ENCODE peak calls at places on chromosomes 1 and 21, in eight cellular contexts. N is type B pancreatic cell, R is cardiac fibroblast, O is endothelial cell of umbilical vein, A is HFFc6, Z is AG09319, X is neural progenitor cell, D is dorsolateral prefrontal cortex. U is an unnamed sample.

GRCh38 chr1:156504062-156504813 is 3.7 kb upstream of the MEF2D start:
- DNase-seq in N (no peak), R (no peak), O (no peak), A (no peak), Z (no peak), X (no peak), D (no peak), U (no peak)

GRCh38 chr1:157371211-157371610 is 181.1 kb downstream of the FCRL5 start:
- DNase-seq in N (no peak), R (peak; percentile 2), O (no peak), A (no peak), Z (no peak), X (no peak), D (no peak), U (no peak)

GRCh38 chr1:94919241-94920030 is 7.5 kb downstream of the CNN3 start:
- DNase-seq in N (no peak), R (no peak), O (no peak), A (no peak), Z (no peak), X (no peak), D (no peak), U (no peak)

GRCh38 chr1:70319750-70320149 is 34.8 kb downstream of the ANKRD13C start:
- DNase-seq in N (no peak), R (peak; percentile 8), O (peak; percentile 43), A (peak; percentile 82), Z (peak; percentile 1), X (no peak), D (no peak), U (no peak)

GRCh38 chr21:44439211-44439600 is 16.1 kb upstream of the LRRC3 start:
- DNase-seq in N (no peak), R (no peak), O (no peak), A (no peak), Z (no peak), X (no peak), D (no peak), U (no peak)

GRCh38 chr1:166869318-166870099 is 6.6 kb downstream of the TADA1 start:
- DNase-seq in N (no peak), R (no peak), O (no peak), A (no peak), Z (no peak), X (no peak), D (no peak), U (no peak)

GRCh38 chr1:205500240-205501218 is 3.9 kb upstream of the CDK18 start:
- DNase-seq in N (no peak), R (peak; percentile 20), O (no peak), A (peak; percentile 15), Z (no peak), X (no peak), D (no peak), U (no peak)

GRCh38 chr1:229217716-229218115 is 53.2 kb upstream of the RAB4A start:
- DNase-seq in N (no peak), R (no peak), O (no peak), A (no peak), Z (no peak), X (no peak), D (no peak), U (no peak)

GRCh38 chr1:89812992-89813391 is 7.8 kb upstream of the LRRC8D start:
- DNase-seq in N (no peak), R (peak; percentile 58), O (no peak), A (peak; percentile 12), Z (no peak), X (no peak), D (no peak), U (no peak)

GRCh38 chr1:93667642-93668041 is 14.0 kb downstream of the BCAR3 start:
- DNase-seq in N (no peak), R (no peak), O (no peak), A (no peak), Z (no peak), X (no peak), D (no peak), U (no peak)

GRCh38 chr21:42096593-42096992 is 25.5 kb downstream of the UMODL1 start:
- DNase-seq in N (no peak), R (no peak), O (no peak), A (no peak), Z (no peak), X (no peak), D (no peak), U (no peak)

GRCh38 chr1:73472810-73473209 is 725.2 kb downstream of the LRRIQ3 start:
- DNase-seq in N (no peak), R (no peak), O (no peak), A (no peak), Z (no peak), X (no peak), D (no peak), U (no peak)

GRCh38 chr1:183913556-183913955 is 108.6 kb downstream of the RGL1 start:
- DNase-seq in N (no peak), R (no peak), O (no peak), A (peak; percentile 38), Z (no peak), X (no peak), D (no peak), U (no peak)

GRCh38 chr21:38712076-38712475 is 93.7 kb upstream of the ETS2 start:
- DNase-seq in N (no peak), R (peak; percentile 63), O (peak; percentile 68), A (peak; percentile 40), Z (no peak), X (peak; percentile 64), D (no peak), U (peak; percentile 7)

GRCh38 chr1:201790261-201790660 is 38.7 kb upstream of the IPO9 start:
- DNase-seq in N (no peak), R (peak; percentile 67), O (peak; percentile 83), A (peak; percentile 43), Z (no peak), X (no peak), D (no peak), U (no peak)

GRCh38 chr1:159214149-159214760 is 9.6 kb downstream of the ACKR1 start:
- DNase-seq in N (no peak), R (peak; percentile 62), O (peak; percentile 49), A (peak; percentile 29), Z (no peak), X (peak; percentile 66), D (peak; percentile 77), U (peak; percentile 48)

GRCh38 chr21:32214654-32215305 is 64.1 kb downstream of the MIS18A start:
- DNase-seq in N (peak; percentile 50), R (no peak), O (no peak), A (no peak), Z (no peak), X (no peak), D (no peak), U (no peak)

GRCh38 chr1:22665752-22666151 is 12.7 kb downstream of the C1QB start:
- DNase-seq in N (no peak), R (peak; percentile 42), O (peak; percentile 47), A (peak; percentile 26), Z (no peak), X (peak; percentile 80), D (no peak), U (peak; percentile 55)

DNA sequence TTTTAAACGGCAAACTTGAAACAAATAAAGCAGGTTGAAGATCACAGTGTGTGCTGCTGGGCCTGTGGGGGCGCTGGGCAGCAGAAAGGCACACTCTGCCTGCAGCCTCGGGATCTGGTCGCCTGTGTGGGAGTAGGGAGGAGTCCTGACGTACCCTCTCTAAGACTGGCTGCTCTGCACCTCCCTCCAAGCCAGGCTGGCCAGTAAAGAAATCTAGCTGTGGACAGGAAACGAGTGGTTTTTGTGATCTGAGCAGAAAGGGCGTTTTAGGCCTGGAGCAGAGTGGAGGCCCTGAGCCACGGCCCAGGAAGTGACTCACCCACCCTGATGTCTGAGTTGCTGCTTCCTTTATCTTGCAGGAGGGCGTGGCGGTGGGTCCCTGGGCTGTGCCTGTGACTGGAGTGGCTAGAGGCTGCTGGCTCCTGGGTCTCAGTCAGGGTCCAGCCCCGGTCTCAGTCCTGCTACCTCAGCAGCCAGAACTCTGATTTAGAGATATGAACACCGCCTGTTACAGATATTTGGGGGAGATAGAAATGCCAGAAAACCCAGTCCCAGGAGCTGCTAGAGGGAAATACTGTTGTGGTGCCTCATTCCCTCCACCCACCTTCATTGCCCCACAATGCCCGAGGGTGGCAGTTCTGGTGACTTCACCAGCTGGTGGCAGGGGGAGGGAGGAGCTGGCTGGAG is 11.3 kb upstream of the S100A11 start:
- DNase-seq in N (peak; percentile 80), R (peak; percentile 99), O (peak; percentile 91), A (peak; percentile 100), Z (peak; percentile 97), X (peak; percentile 76), D (no peak), U (peak; percentile 68)
- TF ChIP-seq CTCF in N (peak; percentile 75), R (peak; percentile 61), O (peak; percentile 61), A (peak; percentile 76), Z (peak; percentile 68), X (peak; percentile 63), D (no peak), U (peak; percentile 67)

DNA sequence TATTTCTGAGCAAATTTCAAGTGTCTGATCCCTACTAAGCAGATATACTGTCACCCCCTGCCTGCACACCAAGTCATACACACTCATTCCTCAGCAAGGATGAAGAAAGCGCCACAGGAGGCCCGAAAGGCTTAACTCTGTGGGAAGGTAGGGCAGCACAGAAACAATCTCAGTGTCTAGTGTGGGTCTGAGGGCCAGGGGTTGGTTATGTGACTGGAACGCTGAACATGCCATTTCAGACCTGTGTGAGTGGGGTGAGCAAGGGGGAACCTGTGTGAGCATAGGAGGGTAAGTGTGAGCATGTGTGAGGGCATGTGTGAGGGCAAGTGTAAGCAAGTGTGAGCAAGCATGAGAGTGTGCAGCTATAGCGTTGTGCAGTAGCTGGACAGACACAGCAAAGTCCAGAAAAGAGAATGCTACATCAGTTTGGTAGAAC is 6.2 kb downstream of the ITPKB start:
- DNase-seq in N (no peak), R (no peak), O (no peak), A (no peak), Z (no peak), X (peak; percentile 37), D (no peak), U (no peak)
- TF ChIP-seq CTCF in N (no peak), R (no peak), O (no peak), A (no peak), Z (no peak), X (no peak), D (no peak), U (no peak)

GRCh38 chr1:44037154-44037553 is 5.9 kb upstream of the SLC6A9 start:
- DNase-seq in N (no peak), R (no peak), O (no peak), A (no peak), Z (no peak), X (no peak), D (no peak), U (no peak)

GRCh38 chr1:44034423-44034822 is 3.2 kb upstream of the SLC6A9 start:
- DNase-seq in N (no peak), R (no peak), O (no peak), A (no peak), Z (no peak), X (no peak), D (no peak), U (no peak)

GRCh38 chr1:44035726-44036408 is 4.6 kb upstream of the SLC6A9 start:
- DNase-seq in N (no peak), R (peak; percentile 56), O (no peak), A (no peak), Z (no peak), X (peak; percentile 55), D (no peak), U (no peak)

GRCh38 chr1:44034976-44035716 is 3.9 kb upstream of the SLC6A9 start:
- DNase-seq in N (no peak), R (no peak), O (no peak), A (no peak), Z (no peak), X (no peak), D (no peak), U (no peak)

GRCh38 chr1:44036409-44037111 is 5.3 kb upstream of the SLC6A9 start:
- DNase-seq in N (no peak), R (peak; percentile 68), O (peak; percentile 84), A (peak; percentile 71), Z (no peak), X (peak; percentile 82), D (peak; percentile 74), U (peak; percentile 64)
- TF ChIP-seq CTCF in N (peak; percentile 87), R (peak; percentile 79), O (peak; percentile 78), A (peak; percentile 81), Z (peak; percentile 87), X (peak; percentile 86), D (peak; percentile 77), U (peak; percentile 84)

GRCh38 chr1:234608026-234608719 is 1.8 kb downstream of the IRF2BP2 start:
- DNase-seq in N (no peak), R (peak; percentile 95), O (peak; percentile 93), A (peak; percentile 93), Z (no peak), X (peak; percentile 71), D (no peak), U (peak; percentile 44)
- TF ChIP-seq CTCF in N (peak; percentile 27), R (no peak), O (no peak), A (peak; percentile 21), Z (no peak), X (peak; percentile 9), D (peak; percentile 4), U (peak; percentile 24)